ENCODE peak calls at places on chromosome 9, in four cellular contexts. X, H, V and Z are unnamed samples.

GRCh38 chr9:87796232-87796631 is 70.3 kb downstream of the CTSL start:
- DNase-seq in H (no peak), X (no peak), V (no peak), Z (no peak)

GRCh38 chr9:13131396-13131795 is 148.1 kb downstream of the MPDZ start:
- DNase-seq in V (no peak), X (no peak), H (no peak), Z (no peak)

GRCh38 chr9:90846770-90847419 is 45.3 kb downstream of the SYK start:
- DNase-seq in H (no peak), V (no peak), X (no peak), Z (no peak)

GRCh38 chr9:95080961-95081658 is 236.4 kb downstream of the FANCC start:
- DNase-seq in V (no peak), X (no peak), H (peak; percentile 66), Z (no peak)

GRCh38 chr9:136107953-136108647 is 10.6 kb downstream of the TMEM250 start:
- DNase-seq in V (peak; percentile 71), H (no peak), X (no peak), Z (no peak)

GRCh38 chr9:118829334-118829733 is 539.9 kb downstream of the BRINP1 start:
- DNase-seq in X (no peak), H (no peak), V (no peak), Z (no peak)

GRCh38 chr9:127732444-127732843 is 2.6 kb downstream of the TOR2A start:
- DNase-seq in X (no peak), H (no peak), V (no peak), Z (no peak)

GRCh38 chr9:2478421-2478820 is 143.2 kb upstream of the VLDLR start:
- DNase-seq in V (no peak), X (no peak), H (no peak), Z (no peak)

GRCh38 chr9:95268681-95269080 is 48.8 kb downstream of the FANCC start:
- DNase-seq in H (no peak), X (peak; percentile 31), V (no peak), Z (peak; percentile 52)

GRCh38 chr9:106075991-106076390 is 381.6 kb downstream of the TMEM38B start:
- DNase-seq in X (no peak), H (no peak), V (no peak), Z (peak; percentile 18)

GRCh38 chr9:115073456-115073855 is 44.5 kb downstream of the TNC start:
- DNase-seq in V (no peak), H (no peak), X (no peak), Z (no peak)

GRCh38 chr9:34179528-34180138 is 790 bp downstream of the UBAP1 start:
- DNase-seq in H (no peak), X (peak; percentile 50), V (no peak), Z (peak; percentile 76)

GRCh38 chr9:117412006-117412715 is 2.7 kb downstream of the ASTN2 start:
- DNase-seq in H (no peak), X (peak; percentile 23), V (no peak), Z (no peak)

GRCh38 chr9:8284835-8285234 is 485.3 kb upstream of the DMAC1 start:
- DNase-seq in H (no peak), V (no peak), X (no peak), Z (no peak)

GRCh38 chr9:93012998-93013855 is 45.3 kb upstream of the SUSD3 start:
- DNase-seq in X (no peak), H (peak; percentile 55), V (no peak), Z (no peak)

GRCh38 chr9:38687389-38687842 is 32.5 kb downstream of the FAM240B start:
- DNase-seq in V (peak; percentile 88), H (no peak), X (no peak), Z (no peak)

GRCh38 chr9:134642385-134643181 is 980 bp downstream of the COL5A1 start:
- DNase-seq in H (peak; percentile 89), X (no peak), V (peak; percentile 49), Z (peak; percentile 84)

GRCh38 chr9:94846739-94847138 is 120.2 kb downstream of the AOPEP start:
- DNase-seq in X (no peak), H (no peak), V (no peak), Z (no peak)

GRCh38 chr9:81656004-81656403 is 33.3 kb downstream of the TLE1 start:
- DNase-seq in H (no peak), X (no peak), V (no peak), Z (peak; percentile 20)

GRCh38 chr9:17519761-17520160 is 59.1 kb upstream of the SH3GL2 start:
- DNase-seq in H (no peak), V (no peak), X (no peak), Z (peak; percentile 7)

GRCh38 chr9:79989079-79989478 is 417.3 kb downstream of the TLE4 start:
- DNase-seq in X (no peak), H (no peak), V (no peak), Z (no peak)

GRCh38 chr9:114616684-114617520 is 5.8 kb downstream of the TMEM268 start:
- DNase-seq in X (peak; percentile 68), H (peak; percentile 79), V (peak; percentile 72), Z (no peak)

GRCh38 chr9:8627944-8628679 is 828.5 kb upstream of the DMAC1 start:
- DNase-seq in V (no peak), H (no peak), X (no peak), Z (no peak)

GRCh38 chr9:6930827-6931226 is 173.1 kb downstream of the KDM4C start:
- DNase-seq in H (no peak), X (no peak), V (no peak), Z (peak; percentile 59)

GRCh38 chr9:115746496-115746895 is 407.1 kb upstream of the PAPPA start:
- DNase-seq in V (no peak), H (no peak), X (no peak), Z (no peak)

GRCh38 chr9:120735415-120736126 is 21.3 kb upstream of the MEGF9 start:
- DNase-seq in X (no peak), V (no peak), H (no peak), Z (peak; percentile 90)

GRCh38 chr9:111965566-111966019 is 69.0 kb downstream of the UGCG start:
- DNase-seq in V (no peak), X (peak; percentile 62), H (no peak), Z (peak; percentile 89)

GRCh38 chr9:130570200-130570599 is 9.2 kb upstream of the FUBP3 start:
- DNase-seq in V (no peak), X (no peak), H (no peak), Z (peak; percentile 44)

GRCh38 chr9:133493845-133494540 is 15.1 kb upstream of the SLC2A6 start:
- DNase-seq in V (no peak), X (no peak), H (no peak), Z (no peak)

GRCh38 chr9:113808391-113809191 is 67.5 kb upstream of the ZNF618 start:
- DNase-seq in X (no peak), V (no peak), H (peak; percentile 82), Z (peak; percentile 89)

GRCh38 chr9:118961857-118962256 is 407.4 kb downstream of the BRINP1 start:
- DNase-seq in V (no peak), H (no peak), X (no peak), Z (peak; percentile 1)

DNA sequence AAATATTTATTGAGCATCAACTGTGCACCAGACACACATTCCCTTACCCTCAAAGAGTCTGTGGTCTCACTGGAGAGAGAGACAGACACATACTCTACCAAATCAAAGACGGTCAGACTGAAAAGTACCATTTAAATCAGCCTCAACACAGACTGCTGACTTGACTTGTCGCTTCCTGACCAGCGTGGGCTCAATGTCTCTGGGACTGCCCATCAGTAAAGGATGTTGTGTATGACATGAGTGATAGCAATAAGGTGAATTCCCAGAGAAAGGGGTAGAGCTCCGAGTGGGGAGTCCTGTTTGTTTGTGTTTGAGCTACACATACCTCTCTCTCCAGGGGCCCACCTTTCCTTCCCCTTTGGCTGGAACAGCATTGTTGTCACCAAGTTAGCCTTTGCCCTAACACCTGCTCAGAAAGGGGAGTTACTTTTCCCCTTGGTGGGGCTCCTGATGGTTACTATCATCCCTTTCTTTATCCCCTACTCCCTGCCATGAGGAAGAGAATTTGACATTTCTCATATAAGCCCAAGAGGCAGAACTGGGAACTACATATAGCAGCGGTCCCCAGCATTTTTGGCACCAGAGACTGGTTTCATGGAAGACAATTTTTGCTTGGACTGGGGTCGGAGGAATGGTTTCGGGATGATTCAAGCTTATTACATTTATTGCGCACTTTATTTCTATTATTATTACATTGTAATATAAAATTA is 33.9 kb downstream of the NR4A3 start:
- DNase-seq in V (no peak), H (no peak), X (no peak), Z (no peak)
- TF ChIP-seq CTCF in V (no peak), H (no peak), X (no peak), Z (no peak)

GRCh38 chr9:37259906-37260305 is 139.5 kb downstream of the ZCCHC7 start:
- DNase-seq in X (no peak), H (no peak), V (no peak), Z (no peak)

GRCh38 chr9:37266630-37267029 is 146.3 kb downstream of the ZCCHC7 start:
- DNase-seq in H (no peak), V (no peak), X (no peak), Z (no peak)

GRCh38 chr9:37264539-37264938 is 144.2 kb downstream of the ZCCHC7 start:
- DNase-seq in H (no peak), V (no peak), X (no peak), Z (no peak)

GRCh38 chr9:37262410-37262809 is 142.0 kb downstream of the ZCCHC7 start:
- DNase-seq in X (no peak), V (no peak), H (no peak), Z (peak; percentile 63)
- TF ChIP-seq CTCF in X (peak; percentile 22), V (no peak), H (no peak), Z (peak; percentile 80)

DNA sequence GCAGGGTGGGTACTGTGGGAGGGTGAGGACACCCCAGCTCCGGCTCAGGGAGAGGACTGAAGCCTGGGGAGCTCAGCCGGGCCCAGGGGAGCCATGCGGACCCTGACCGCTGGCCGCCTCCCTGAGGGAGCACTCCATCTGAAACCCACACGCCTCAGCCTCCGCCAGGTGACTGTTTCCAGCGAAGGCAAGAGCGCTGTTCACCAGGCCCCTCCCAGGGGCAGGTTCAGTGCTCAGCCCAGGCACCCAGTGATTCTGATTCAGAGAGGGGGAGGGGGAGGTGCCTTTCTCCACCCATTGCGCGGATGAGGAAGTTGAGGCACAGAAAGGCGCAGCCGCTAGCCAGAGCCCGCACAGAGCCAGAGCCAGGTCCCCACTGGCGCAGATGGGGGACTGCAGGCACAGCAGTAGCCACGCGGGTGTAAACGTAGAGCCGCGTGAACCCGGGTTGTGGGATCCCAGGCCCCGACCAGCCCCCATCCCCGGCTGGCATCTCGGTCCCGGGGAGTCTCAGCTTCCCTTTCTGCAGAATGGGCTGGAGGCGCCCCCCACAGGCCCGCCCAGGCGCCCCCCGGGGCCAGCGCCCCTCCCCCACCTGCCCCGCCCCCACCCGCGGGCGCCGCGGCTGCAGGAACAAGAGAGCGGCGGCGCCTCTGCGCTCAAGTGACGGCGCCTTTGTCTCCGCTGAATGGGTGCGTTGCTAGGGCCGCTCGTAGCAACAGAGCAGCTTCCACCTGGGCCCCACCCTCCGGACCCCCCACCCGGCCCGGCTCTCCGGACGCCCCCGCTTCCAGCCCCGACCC is 27.2 kb downstream of the ADGRD2 start:
- DNase-seq in X (no peak), H (no peak), V (no peak), Z (no peak)
- TF ChIP-seq CTCF in X (no peak), H (no peak), V (no peak), Z (no peak)

DNA sequence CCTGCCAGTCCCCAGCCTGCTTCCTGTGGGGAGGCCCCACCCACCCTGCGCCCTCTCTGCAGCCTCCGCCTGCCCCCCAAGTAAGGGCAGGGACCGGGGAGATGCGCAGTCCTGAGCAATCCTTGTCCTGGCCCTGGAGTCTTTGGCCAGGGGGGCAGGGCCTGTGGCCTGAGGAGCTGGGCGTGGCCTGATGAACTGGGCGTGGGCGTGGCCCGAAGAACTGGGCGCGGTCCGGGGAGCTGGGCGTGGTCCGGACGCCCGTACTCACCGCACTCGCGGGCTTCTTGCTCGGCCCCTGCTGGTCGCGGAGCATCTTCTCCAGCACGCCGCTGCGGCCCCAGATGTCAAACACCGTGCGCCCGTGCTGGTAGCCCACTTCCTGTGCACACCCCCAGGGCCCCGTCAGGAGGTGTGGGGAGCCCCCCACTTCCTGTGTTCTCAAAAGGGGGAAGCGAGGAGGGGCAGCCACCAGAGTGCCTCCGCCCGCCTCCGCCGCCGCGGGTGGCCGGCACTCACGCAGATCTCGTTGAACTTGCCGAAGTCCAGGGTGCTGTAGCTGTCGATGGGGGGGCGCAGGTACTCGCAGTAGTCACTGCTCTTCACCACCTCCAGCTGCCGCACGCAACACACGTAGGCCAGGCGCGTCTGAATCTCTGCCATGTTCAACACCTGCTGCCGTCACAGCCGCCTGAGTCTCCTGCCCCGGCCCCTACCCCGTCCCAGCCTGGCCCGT is 2.7 kb upstream of the NSMF start:
- DNase-seq in X (peak; percentile 92), H (peak; percentile 75), V (peak; percentile 81), Z (peak; percentile 35)
- TF ChIP-seq CTCF in X (no peak), H (no peak), V (no peak), Z (no peak)